ENCODE peak calls at places on chromosomes 11 and 22, in eight cellular contexts. C is cerebellum, P is body of pancreas, R is right cardiac atrium, Z is KG1, A is NCI-H446, N is A549, U is NCI-H748 treated with DMSO at 0.1 percent for 48 hours. E is an unnamed sample.

GRCh38 chr22:39556970-39557811 is 13.4 kb upstream of the CACNA1I start:
- DNase-seq in C (peak; percentile 66), P (no peak), R (no peak), Z (no peak), A (no peak), N (peak; percentile 33), U (no peak), E (no peak)

GRCh38 chr22:41140365-41140957 is 48.1 kb downstream of the EP300 start:
- DNase-seq in C (no peak), P (no peak), R (peak; percentile 18), Z (no peak), A (no peak), N (no peak), U (no peak), E (no peak)

GRCh38 chr11:102111787-102112653 is 1.8 kb downstream of the YAP1 start:
- DNase-seq in C (no peak), P (peak; percentile 67), R (peak; percentile 31), Z (no peak), A (no peak), N (peak; percentile 89), U (no peak), E (no peak)

GRCh38 chr22:50119768-50120251 is 30.0 kb downstream of the MOV10L1 start:
- DNase-seq in C (no peak), P (no peak), R (no peak), Z (no peak), A (no peak), N (no peak), U (no peak), E (no peak)

GRCh38 chr11:11968511-11969280 is 39.7 kb downstream of the DKK3 start:
- DNase-seq in C (peak; percentile 86), P (no peak), R (no peak), Z (no peak), A (peak; percentile 58), N (no peak), U (no peak), E (no peak)

GRCh38 chr11:32830413-32830738 is 649 bp downstream of the PRRG4 start:
- DNase-seq in C (no peak), P (peak; percentile 80), R (no peak), Z (no peak), A (no peak), N (peak; percentile 58), U (no peak), E (no peak)

GRCh38 chr11:12893787-12894672 is 115.1 kb upstream of the RASSF10 start:
- DNase-seq in C (peak; percentile 58), P (peak; percentile 69), R (peak; percentile 43), Z (peak; percentile 7), A (peak; percentile 36), N (peak; percentile 48), U (peak; percentile 36), E (peak; percentile 71)

GRCh38 chr11:111819161-111820058 is 52.0 kb downstream of the ALG9 start:
- DNase-seq in C (no peak), P (peak; percentile 62), R (peak; percentile 44), Z (no peak), A (no peak), N (no peak), U (no peak), E (no peak)

E was measured in Kasumi-1.